ENCODE peak calls at places on chromosome 5, in ten cellular contexts. One of them, this sample, is unnamed.

GRCh38 chr5:36685631-36686147 is 79.3 kb downstream of the SLC1A3 start:
- DNase-seq in NCI-H82: no peak
- DNase-seq in activated CD4-positive, alpha-beta T cell treated with anti-CD3 and anti-CD28 coated beads, Interleukin-2, amount 50 U/mL, for 1 hour: no peak
- DNase-seq in T-helper 9 cell: no peak
- DNase-seq in CD4-positive, alpha-beta memory T cell: no peak
- DNase-seq in endothelial cell: no peak
- DNase-seq in neural progenitor cell: no peak
- DNase-seq in EL: no peak
- DNase-seq in ELR: no peak
- DNase-seq in ureter: no peak
- DNase-seq in this sample: peak

GRCh38 chr5:71582945-71583584 is 4.1 kb upstream of the MCCC2 start:
- DNase-seq in neural progenitor cell: no peak
- DNase-seq in endothelial cell: no peak
- DNase-seq in CD4-positive, alpha-beta memory T cell: no peak
- DNase-seq in activated CD4-positive, alpha-beta T cell treated with anti-CD3 and anti-CD28 coated beads, Interleukin-2, amount 50 U/mL, for 1 hour: no peak
- DNase-seq in NCI-H82: no peak
- DNase-seq in ureter: no peak
- DNase-seq in EL: no peak
- DNase-seq in ELR: no peak
- DNase-seq in T-helper 9 cell: no peak
- DNase-seq in this sample: no peak

GRCh38 chr5:84634256-84634655 is 249.6 kb upstream of the EDIL3 start:
- DNase-seq in activated CD4-positive, alpha-beta T cell treated with anti-CD3 and anti-CD28 coated beads, Interleukin-2, amount 50 U/mL, for 1 hour: no peak
- DNase-seq in endothelial cell: no peak
- DNase-seq in EL: no peak
- DNase-seq in ELR: no peak
- DNase-seq in T-helper 9 cell: no peak
- DNase-seq in ureter: no peak
- DNase-seq in neural progenitor cell: no peak
- DNase-seq in CD4-positive, alpha-beta memory T cell: no peak
- DNase-seq in NCI-H82: no peak
- DNase-seq in this sample: no peak

GRCh38 chr5:138240690-138241385 is 27.7 kb upstream of the CDC23 start:
- DNase-seq in activated CD4-positive, alpha-beta T cell treated with anti-CD3 and anti-CD28 coated beads, Interleukin-2, amount 50 U/mL, for 1 hour: no peak
- DNase-seq in endothelial cell: no peak
- DNase-seq in NCI-H82: no peak
- DNase-seq in neural progenitor cell: no peak
- DNase-seq in EL: no peak
- DNase-seq in CD4-positive, alpha-beta memory T cell: no peak
- DNase-seq in T-helper 9 cell: no peak
- DNase-seq in ureter: no peak
- DNase-seq in ELR: no peak
- DNase-seq in this sample: no peak

GRCh38 chr5:86909896-86910295 is 292.2 kb downstream of the COX7C start:
- DNase-seq in ureter: no peak
- DNase-seq in ELR: peak
- DNase-seq in endothelial cell: no peak
- DNase-seq in neural progenitor cell: no peak
- DNase-seq in CD4-positive, alpha-beta memory T cell: no peak
- DNase-seq in EL: peak
- DNase-seq in NCI-H82: no peak
- DNase-seq in activated CD4-positive, alpha-beta T cell treated with anti-CD3 and anti-CD28 coated beads, Interleukin-2, amount 50 U/mL, for 1 hour: no peak
- DNase-seq in T-helper 9 cell: no peak
- DNase-seq in this sample: peak

GRCh38 chr5:72515211-72515610 is 8.0 kb upstream of the ZNF366 start:
- DNase-seq in CD4-positive, alpha-beta memory T cell: no peak
- DNase-seq in endothelial cell: no peak
- DNase-seq in EL: no peak
- DNase-seq in activated CD4-positive, alpha-beta T cell treated with anti-CD3 and anti-CD28 coated beads, Interleukin-2, amount 50 U/mL, for 1 hour: no peak
- DNase-seq in ureter: no peak
- DNase-seq in NCI-H82: no peak
- DNase-seq in ELR: no peak
- DNase-seq in T-helper 9 cell: no peak
- DNase-seq in neural progenitor cell: no peak
- DNase-seq in this sample: no peak

GRCh38 chr5:27241564-27242257 is 203.3 kb upstream of the CDH9 start:
- DNase-seq in CD4-positive, alpha-beta memory T cell: no peak
- DNase-seq in EL: peak
- DNase-seq in NCI-H82: no peak
- DNase-seq in endothelial cell: no peak
- DNase-seq in T-helper 9 cell: no peak
- DNase-seq in ureter: no peak
- DNase-seq in neural progenitor cell: no peak
- DNase-seq in activated CD4-positive, alpha-beta T cell treated with anti-CD3 and anti-CD28 coated beads, Interleukin-2, amount 50 U/mL, for 1 hour: no peak
- DNase-seq in ELR: peak
- DNase-seq in this sample: no peak

GRCh38 chr5:149161026-149161687 is 19.9 kb downstream of the ABLIM3 start:
- DNase-seq in NCI-H82: no peak
- DNase-seq in ureter: no peak
- DNase-seq in EL: no peak
- DNase-seq in T-helper 9 cell: no peak
- DNase-seq in CD4-positive, alpha-beta memory T cell: no peak
- DNase-seq in endothelial cell: no peak
- DNase-seq in activated CD4-positive, alpha-beta T cell treated with anti-CD3 and anti-CD28 coated beads, Interleukin-2, amount 50 U/mL, for 1 hour: no peak
- DNase-seq in ELR: no peak
- DNase-seq in neural progenitor cell: no peak
- DNase-seq in this sample: no peak

GRCh38 chr5:40689442-40689841 is 9.7 kb downstream of the PTGER4 start:
- DNase-seq in endothelial cell: no peak
- DNase-seq in EL: peak
- DNase-seq in T-helper 9 cell: no peak
- DNase-seq in neural progenitor cell: no peak
- DNase-seq in CD4-positive, alpha-beta memory T cell: no peak
- DNase-seq in ELR: peak
- DNase-seq in NCI-H82: no peak
- DNase-seq in activated CD4-positive, alpha-beta T cell treated with anti-CD3 and anti-CD28 coated beads, Interleukin-2, amount 50 U/mL, for 1 hour: no peak
- DNase-seq in ureter: no peak
- DNase-seq in this sample: no peak

GRCh38 chr5:54083851-54084250 is 226.5 kb downstream of the ARL15 start:
- DNase-seq in CD4-positive, alpha-beta memory T cell: no peak
- DNase-seq in EL: peak
- DNase-seq in ELR: peak
- DNase-seq in neural progenitor cell: no peak
- DNase-seq in NCI-H82: no peak
- DNase-seq in activated CD4-positive, alpha-beta T cell treated with anti-CD3 and anti-CD28 coated beads, Interleukin-2, amount 50 U/mL, for 1 hour: no peak
- DNase-seq in endothelial cell: no peak
- DNase-seq in ureter: no peak
- DNase-seq in T-helper 9 cell: no peak
- DNase-seq in this sample: no peak

GRCh38 chr5:139282195-139282557 is 11.4 kb upstream of the MATR3 start:
- DNase-seq in ureter: no peak
- DNase-seq in T-helper 9 cell: no peak
- DNase-seq in activated CD4-positive, alpha-beta T cell treated with anti-CD3 and anti-CD28 coated beads, Interleukin-2, amount 50 U/mL, for 1 hour: no peak
- DNase-seq in ELR: peak
- DNase-seq in neural progenitor cell: no peak
- DNase-seq in endothelial cell: no peak
- DNase-seq in CD4-positive, alpha-beta memory T cell: no peak
- DNase-seq in EL: peak
- DNase-seq in NCI-H82: no peak
- DNase-seq in this sample: no peak

GRCh38 chr5:151023047-151023615 is 2.7 kb downstream of the GPX3 start:
- DNase-seq in neural progenitor cell: no peak
- DNase-seq in NCI-H82: no peak
- DNase-seq in T-helper 9 cell: no peak
- DNase-seq in CD4-positive, alpha-beta memory T cell: no peak
- DNase-seq in ELR: no peak
- DNase-seq in EL: no peak
- DNase-seq in endothelial cell: no peak
- DNase-seq in activated CD4-positive, alpha-beta T cell treated with anti-CD3 and anti-CD28 coated beads, Interleukin-2, amount 50 U/mL, for 1 hour: no peak
- DNase-seq in ureter: peak
- DNase-seq in this sample: peak

GRCh38 chr5:36654598-36654997 is 48.2 kb downstream of the SLC1A3 start:
- DNase-seq in CD4-positive, alpha-beta memory T cell: no peak
- DNase-seq in endothelial cell: no peak
- DNase-seq in EL: no peak
- DNase-seq in ELR: no peak
- DNase-seq in T-helper 9 cell: no peak
- DNase-seq in NCI-H82: no peak
- DNase-seq in ureter: no peak
- DNase-seq in activated CD4-positive, alpha-beta T cell treated with anti-CD3 and anti-CD28 coated beads, Interleukin-2, amount 50 U/mL, for 1 hour: no peak
- DNase-seq in neural progenitor cell: no peak
- DNase-seq in this sample: no peak

GRCh38 chr5:175542232-175542965 is 64.0 kb downstream of the SFXN1 start:
- DNase-seq in neural progenitor cell: no peak
- DNase-seq in ELR: no peak
- DNase-seq in endothelial cell: no peak
- DNase-seq in CD4-positive, alpha-beta memory T cell: no peak
- DNase-seq in EL: no peak
- DNase-seq in NCI-H82: peak
- DNase-seq in T-helper 9 cell: no peak
- DNase-seq in ureter: no peak
- DNase-seq in activated CD4-positive, alpha-beta T cell treated with anti-CD3 and anti-CD28 coated beads, Interleukin-2, amount 50 U/mL, for 1 hour: no peak
- DNase-seq in this sample: no peak

GRCh38 chr5:170617519-170618218 is 113.8 kb downstream of the KCNIP1 start:
- DNase-seq in ureter: no peak
- DNase-seq in EL: no peak
- DNase-seq in CD4-positive, alpha-beta memory T cell: no peak
- DNase-seq in endothelial cell: no peak
- DNase-seq in neural progenitor cell: no peak
- DNase-seq in T-helper 9 cell: no peak
- DNase-seq in ELR: no peak
- DNase-seq in activated CD4-positive, alpha-beta T cell treated with anti-CD3 and anti-CD28 coated beads, Interleukin-2, amount 50 U/mL, for 1 hour: no peak
- DNase-seq in NCI-H82: no peak
- DNase-seq in this sample: no peak

GRCh38 chr5:5665225-5666075 is 243.0 kb downstream of the ICE1 start:
- DNase-seq in EL: no peak
- DNase-seq in T-helper 9 cell: no peak
- DNase-seq in activated CD4-positive, alpha-beta T cell treated with anti-CD3 and anti-CD28 coated beads, Interleukin-2, amount 50 U/mL, for 1 hour: no peak
- DNase-seq in ELR: peak
- DNase-seq in neural progenitor cell: no peak
- DNase-seq in ureter: no peak
- DNase-seq in NCI-H82: no peak
- DNase-seq in CD4-positive, alpha-beta memory T cell: no peak
- DNase-seq in endothelial cell: no peak
- DNase-seq in this sample: no peak

GRCh38 chr5:57002959-57003485 is 51.1 kb upstream of the MIER3 start:
- DNase-seq in NCI-H82: no peak
- DNase-seq in EL: no peak
- DNase-seq in T-helper 9 cell: no peak
- DNase-seq in ELR: peak
- DNase-seq in ureter: no peak
- DNase-seq in CD4-positive, alpha-beta memory T cell: no peak
- DNase-seq in activated CD4-positive, alpha-beta T cell treated with anti-CD3 and anti-CD28 coated beads, Interleukin-2, amount 50 U/mL, for 1 hour: no peak
- DNase-seq in neural progenitor cell: peak
- DNase-seq in endothelial cell: no peak
- DNase-seq in this sample: no peak

GRCh38 chr5:50767588-50767987 is 101.2 kb downstream of the PARP8 start:
- DNase-seq in ELR: no peak
- DNase-seq in ureter: no peak
- DNase-seq in T-helper 9 cell: no peak
- DNase-seq in EL: peak
- DNase-seq in neural progenitor cell: no peak
- DNase-seq in activated CD4-positive, alpha-beta T cell treated with anti-CD3 and anti-CD28 coated beads, Interleukin-2, amount 50 U/mL, for 1 hour: no peak
- DNase-seq in NCI-H82: no peak
- DNase-seq in endothelial cell: no peak
- DNase-seq in CD4-positive, alpha-beta memory T cell: no peak
- DNase-seq in this sample: peak

GRCh38 chr5:31623249-31623648 is 15.7 kb upstream of the PDZD2 start:
- DNase-seq in ureter: no peak
- DNase-seq in T-helper 9 cell: no peak
- DNase-seq in ELR: no peak
- DNase-seq in NCI-H82: no peak
- DNase-seq in neural progenitor cell: no peak
- DNase-seq in CD4-positive, alpha-beta memory T cell: no peak
- DNase-seq in EL: no peak
- DNase-seq in endothelial cell: no peak
- DNase-seq in activated CD4-positive, alpha-beta T cell treated with anti-CD3 and anti-CD28 coated beads, Interleukin-2, amount 50 U/mL, for 1 hour: no peak
- DNase-seq in this sample: no peak

GRCh38 chr5:76351577-76351976 is 51.5 kb upstream of the IQGAP2 start:
- DNase-seq in T-helper 9 cell: no peak
- DNase-seq in ureter: no peak
- DNase-seq in activated CD4-positive, alpha-beta T cell treated with anti-CD3 and anti-CD28 coated beads, Interleukin-2, amount 50 U/mL, for 1 hour: no peak
- DNase-seq in neural progenitor cell: no peak
- DNase-seq in EL: no peak
- DNase-seq in ELR: no peak
- DNase-seq in CD4-positive, alpha-beta memory T cell: no peak
- DNase-seq in NCI-H82: no peak
- DNase-seq in endothelial cell: no peak
- DNase-seq in this sample: no peak

GRCh38 chr5:3344671-3345070 is 251.0 kb upstream of the IRX1 start:
- DNase-seq in EL: no peak
- DNase-seq in NCI-H82: no peak
- DNase-seq in ureter: no peak
- DNase-seq in activated CD4-positive, alpha-beta T cell treated with anti-CD3 and anti-CD28 coated beads, Interleukin-2, amount 50 U/mL, for 1 hour: no peak
- DNase-seq in CD4-positive, alpha-beta memory T cell: no peak
- DNase-seq in T-helper 9 cell: no peak
- DNase-seq in neural progenitor cell: no peak
- DNase-seq in endothelial cell: no peak
- DNase-seq in ELR: no peak
- DNase-seq in this sample: no peak

GRCh38 chr5:141402553-141403328 is at the start of gene PCDHGA9:
- DNase-seq in endothelial cell: no peak
- DNase-seq in T-helper 9 cell: no peak
- DNase-seq in ELR: peak
- DNase-seq in NCI-H82: peak
- DNase-seq in activated CD4-positive, alpha-beta T cell treated with anti-CD3 and anti-CD28 coated beads, Interleukin-2, amount 50 U/mL, for 1 hour: no peak
- DNase-seq in EL: peak
- DNase-seq in ureter: no peak
- DNase-seq in CD4-positive, alpha-beta memory T cell: no peak
- DNase-seq in neural progenitor cell: no peak
- DNase-seq in this sample: peak

GRCh38 chr5:169906745-169907649 is 73.3 kb downstream of the INSYN2B start:
- DNase-seq in endothelial cell: no peak
- DNase-seq in neural progenitor cell: no peak
- DNase-seq in ureter: no peak
- DNase-seq in ELR: peak
- DNase-seq in T-helper 9 cell: no peak
- DNase-seq in activated CD4-positive, alpha-beta T cell treated with anti-CD3 and anti-CD28 coated beads, Interleukin-2, amount 50 U/mL, for 1 hour: no peak
- DNase-seq in EL: peak
- DNase-seq in NCI-H82: no peak
- DNase-seq in CD4-positive, alpha-beta memory T cell: no peak
- DNase-seq in this sample: no peak

This sample was measured in Ammon's horn.